ENCODE peak calls at places on chromosomes 13 and 19, in eight cellular contexts. Q, U, B, D, I, L, F and K are unnamed samples.

GRCh38 chr19:2782357-2782935 is 627 bp downstream of the SGTA start:
- DNase-seq in Q (no peak), U (no peak), B (no peak), D (no peak), I (no peak), L (no peak), F (no peak), K (no peak)

GRCh38 chr13:106612688-106613087 is 44.8 kb upstream of the ARGLU1 start:
- DNase-seq in Q (no peak), U (no peak), B (peak), D (no peak), I (no peak), L (no peak), F (no peak), K (no peak)

GRCh38 chr19:15727724-15728123 is at the start of gene OR10H2:
- DNase-seq in Q (no peak), U (no peak), B (no peak), D (no peak), I (no peak), L (no peak), F (no peak), K (no peak)

GRCh38 chr19:1503089-1503924 is 9.5 kb downstream of the ADAMTSL5 start:
- DNase-seq in Q (peak), U (no peak), B (peak), D (no peak), I (no peak), L (peak), F (no peak), K (peak)

GRCh38 chr19:50432221-50432626 is 468 bp upstream of the MYBPC2 start:
- DNase-seq in Q (no peak), U (no peak), B (no peak), D (no peak), I (no peak), L (peak), F (no peak), K (peak)

GRCh38 chr19:44050740-44051653 is 839 bp upstream of the ZNF223 start:
- DNase-seq in Q (peak), U (no peak), B (peak), D (no peak), I (no peak), L (peak), F (no peak), K (no peak)

GRCh38 chr19:19451429-19452240 is 46.2 kb downstream of the GATAD2A start:
- DNase-seq in Q (no peak), U (no peak), B (peak), D (peak), I (no peak), L (no peak), F (no peak), K (no peak)

GRCh38 chr13:112587359-112587766 is 590 bp downstream of the TUBGCP3 start:
- DNase-seq in Q (peak), U (peak), B (peak), D (no peak), I (no peak), L (peak), F (peak), K (peak)

GRCh38 chr19:33447336-33448158 is 74.0 kb downstream of the CEBPG start:
- DNase-seq in Q (no peak), U (no peak), B (peak), D (no peak), I (no peak), L (no peak), F (no peak), K (no peak)
- TF ChIP-seq REST in Q (no peak), U (no peak), B (no peak), D (no peak), I (no peak), L (no peak), F (no peak), K (no peak)

GRCh38 chr19:32372726-32373613 is 27.6 kb downstream of the ZNF507 start:
- DNase-seq in Q (peak), U (no peak), B (no peak), D (no peak), I (peak), L (peak), F (peak), K (no peak)
- TF ChIP-seq REST in Q (no peak), U (no peak), B (no peak), D (no peak), I (peak), L (no peak), F (no peak), K (no peak)

GRCh38 chr13:63741029-63741813 is 2325.6 kb upstream of the PCDH20 start:
- DNase-seq in Q (no peak), U (no peak), B (no peak), D (no peak), I (no peak), L (no peak), F (no peak), K (no peak)
- TF ChIP-seq REST in Q (no peak), U (no peak), B (no peak), D (no peak), I (no peak), L (no peak), F (no peak), K (no peak)

DNA sequence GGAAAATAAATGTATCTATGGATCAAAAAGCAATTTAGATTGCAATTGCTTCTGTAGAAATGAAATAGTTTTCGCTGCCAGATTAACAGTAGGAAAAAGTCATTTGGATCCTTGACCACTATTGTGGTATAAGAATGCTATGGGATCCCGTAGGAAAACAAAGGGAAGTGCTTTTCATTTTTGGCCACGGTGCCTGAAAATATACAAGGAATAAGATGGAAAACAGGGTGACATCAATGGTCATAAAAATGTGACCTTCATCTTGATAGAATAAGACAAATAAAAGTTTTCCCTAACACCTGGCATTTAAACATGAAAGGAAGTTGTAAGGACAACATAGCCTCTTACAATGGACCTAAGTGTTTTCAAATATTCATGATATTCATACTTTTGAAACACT is 622.8 kb downstream of the DACH1 start:
- DNase-seq in Q (no peak), U (no peak), B (no peak), D (no peak), I (no peak), L (no peak), F (no peak), K (no peak)
- TF ChIP-seq REST in Q (no peak), U (no peak), B (no peak), D (no peak), I (no peak), L (no peak), F (no peak), K (no peak)